ENCODE peak calls at places on chromosomes 6 and 20, in nine cellular contexts. One of them, this sample, is unnamed.

GRCh38 chr20:44057698-44058675 is 129.0 kb downstream of the JPH2 start:
- DNase-seq in lower leg skin: peak; percentile 10
- DNase-seq in transverse colon: no peak
- DNase-seq in ovary: no peak
- DNase-seq in adrenal gland: no peak
- DNase-seq in NB4: no peak
- DNase-seq in stomach: no peak
- DNase-seq in IMR-90: peak; percentile 44
- DNase-seq in sigmoid colon: peak; percentile 49
- DNase-seq in this sample: peak; percentile 7

GRCh38 chr6:90284236-90284744 is 12.4 kb downstream of the BACH2 start:
- DNase-seq in lower leg skin: no peak
- DNase-seq in transverse colon: no peak
- DNase-seq in ovary: no peak
- DNase-seq in adrenal gland: peak; percentile 61
- DNase-seq in NB4: peak; percentile 85
- DNase-seq in stomach: no peak
- DNase-seq in IMR-90: peak; percentile 95
- DNase-seq in sigmoid colon: no peak
- DNase-seq in this sample: no peak

GRCh38 chr6:134281388-134281787 is 36.5 kb downstream of the SGK1 start:
- DNase-seq in lower leg skin: no peak
- DNase-seq in transverse colon: no peak
- DNase-seq in ovary: no peak
- DNase-seq in adrenal gland: peak; percentile 59
- DNase-seq in NB4: no peak
- DNase-seq in stomach: no peak
- DNase-seq in IMR-90: no peak
- DNase-seq in sigmoid colon: no peak
- DNase-seq in this sample: no peak

GRCh38 chr6:137025786-137026730 is 18.7 kb downstream of the IL20RA start:
- DNase-seq in lower leg skin: no peak
- DNase-seq in transverse colon: no peak
- DNase-seq in ovary: no peak
- DNase-seq in adrenal gland: no peak
- DNase-seq in NB4: peak; percentile 54
- DNase-seq in stomach: no peak
- DNase-seq in IMR-90: no peak
- DNase-seq in sigmoid colon: no peak
- DNase-seq in this sample: no peak

GRCh38 chr6:40426341-40427066 is 160.7 kb downstream of the LRFN2 start:
- DNase-seq in lower leg skin: no peak
- DNase-seq in transverse colon: no peak
- DNase-seq in ovary: no peak
- DNase-seq in adrenal gland: no peak
- DNase-seq in NB4: no peak
- DNase-seq in stomach: no peak
- DNase-seq in IMR-90: no peak
- DNase-seq in sigmoid colon: no peak
- DNase-seq in this sample: no peak

GRCh38 chr6:110662468-110663211 is 152.6 kb downstream of the CDK19 start:
- DNase-seq in lower leg skin: no peak
- DNase-seq in transverse colon: no peak
- DNase-seq in ovary: no peak
- DNase-seq in adrenal gland: no peak
- DNase-seq in NB4: no peak
- DNase-seq in stomach: no peak
- DNase-seq in IMR-90: peak; percentile 44
- DNase-seq in sigmoid colon: no peak
- DNase-seq in this sample: no peak

GRCh38 chr6:169847141-169847674 is 95.8 kb downstream of the ERMARD start:
- DNase-seq in lower leg skin: no peak
- DNase-seq in transverse colon: no peak
- DNase-seq in ovary: no peak
- DNase-seq in adrenal gland: no peak
- DNase-seq in NB4: no peak
- DNase-seq in stomach: no peak
- DNase-seq in IMR-90: no peak
- DNase-seq in sigmoid colon: no peak
- DNase-seq in this sample: no peak

GRCh38 chr6:43274916-43275597 is 23.0 kb upstream of the SLC22A7 start:
- DNase-seq in lower leg skin: no peak
- DNase-seq in transverse colon: peak; percentile 82
- DNase-seq in ovary: peak; percentile 48
- DNase-seq in adrenal gland: no peak
- DNase-seq in NB4: no peak
- DNase-seq in stomach: peak; percentile 55
- DNase-seq in IMR-90: no peak
- DNase-seq in sigmoid colon: no peak
- DNase-seq in this sample: no peak

GRCh38 chr20:31760457-31761240 is 21.6 kb downstream of the TPX2 start:
- DNase-seq in lower leg skin: no peak
- DNase-seq in transverse colon: no peak
- DNase-seq in ovary: no peak
- DNase-seq in adrenal gland: no peak
- DNase-seq in NB4: no peak
- DNase-seq in stomach: no peak
- DNase-seq in IMR-90: peak; percentile 93
- DNase-seq in sigmoid colon: no peak
- DNase-seq in this sample: no peak

GRCh38 chr20:24033560-24033959 is 45.0 kb upstream of the GGTLC1 start:
- DNase-seq in lower leg skin: no peak
- DNase-seq in transverse colon: no peak
- DNase-seq in ovary: no peak
- DNase-seq in adrenal gland: no peak
- DNase-seq in NB4: no peak
- DNase-seq in stomach: no peak
- DNase-seq in IMR-90: no peak
- DNase-seq in sigmoid colon: no peak
- DNase-seq in this sample: no peak

GRCh38 chr6:118134257-118134656 is 227.2 kb downstream of the SLC35F1 start:
- DNase-seq in lower leg skin: no peak
- DNase-seq in transverse colon: no peak
- DNase-seq in ovary: no peak
- DNase-seq in adrenal gland: no peak
- DNase-seq in NB4: no peak
- DNase-seq in stomach: no peak
- DNase-seq in IMR-90: no peak
- DNase-seq in sigmoid colon: no peak
- DNase-seq in this sample: no peak

GRCh38 chr6:88785478-88785877 is 177.9 kb downstream of the RNGTT start:
- DNase-seq in lower leg skin: no peak
- DNase-seq in transverse colon: no peak
- DNase-seq in ovary: no peak
- DNase-seq in adrenal gland: no peak
- DNase-seq in NB4: no peak
- DNase-seq in stomach: no peak
- DNase-seq in IMR-90: no peak
- DNase-seq in sigmoid colon: no peak
- DNase-seq in this sample: no peak

GRCh38 chr6:33428219-33428890 is 8.5 kb downstream of the SYNGAP1 start:
- DNase-seq in lower leg skin: no peak
- DNase-seq in transverse colon: peak; percentile 37
- DNase-seq in ovary: no peak
- DNase-seq in adrenal gland: peak; percentile 55
- DNase-seq in NB4: peak; percentile 73
- DNase-seq in stomach: no peak
- DNase-seq in IMR-90: no peak
- DNase-seq in sigmoid colon: no peak
- DNase-seq in this sample: no peak

GRCh38 chr20:19815553-19815991 is 57.5 kb downstream of the RIN2 start:
- DNase-seq in lower leg skin: no peak
- DNase-seq in transverse colon: no peak
- DNase-seq in ovary: no peak
- DNase-seq in adrenal gland: peak; percentile 79
- DNase-seq in NB4: peak; percentile 68
- DNase-seq in stomach: no peak
- DNase-seq in IMR-90: peak; percentile 99
- DNase-seq in sigmoid colon: peak; percentile 57
- DNase-seq in this sample: no peak

GRCh38 chr6:126701799-126702198 is 361.9 kb downstream of the CENPW start:
- DNase-seq in lower leg skin: no peak
- DNase-seq in transverse colon: no peak
- DNase-seq in ovary: no peak
- DNase-seq in adrenal gland: no peak
- DNase-seq in NB4: peak; percentile 41
- DNase-seq in stomach: no peak
- DNase-seq in IMR-90: peak; percentile 28
- DNase-seq in sigmoid colon: no peak
- DNase-seq in this sample: no peak

GRCh38 chr20:1499528-1500420 is 8.6 kb upstream of the SIRPB2 start:
- DNase-seq in lower leg skin: peak; percentile 50
- DNase-seq in transverse colon: no peak
- DNase-seq in ovary: no peak
- DNase-seq in adrenal gland: no peak
- DNase-seq in NB4: no peak
- DNase-seq in stomach: no peak
- DNase-seq in IMR-90: no peak
- DNase-seq in sigmoid colon: no peak
- DNase-seq in this sample: no peak

DNA sequence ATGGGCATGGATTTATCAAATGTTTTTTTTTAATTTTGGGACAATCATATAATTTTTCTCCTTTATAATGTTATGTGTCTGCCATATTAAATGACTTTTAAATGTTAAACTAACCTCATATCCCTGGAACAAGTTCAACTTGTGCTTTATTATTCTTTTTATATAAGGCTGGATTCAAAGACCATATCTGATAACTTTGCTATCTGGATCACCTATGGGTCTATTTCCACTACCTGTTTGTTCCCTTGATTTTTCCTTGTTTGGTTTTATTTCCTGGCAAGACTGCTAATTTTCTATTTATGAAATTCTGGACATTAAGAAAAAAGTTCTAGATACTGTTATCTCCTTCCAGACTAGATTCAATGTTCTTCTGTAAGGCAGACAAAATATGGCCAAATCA is 58.8 kb downstream of the TXNDC5 start:
- DNase-seq in lower leg skin: no peak
- DNase-seq in transverse colon: no peak
- DNase-seq in ovary: no peak
- DNase-seq in adrenal gland: no peak
- DNase-seq in NB4: no peak
- DNase-seq in stomach: no peak
- DNase-seq in IMR-90: no peak
- DNase-seq in sigmoid colon: no peak
- DNase-seq in this sample: no peak
- TF ChIP-seq POLR2A in lower leg skin: no peak
- TF ChIP-seq POLR2A in transverse colon: no peak
- TF ChIP-seq POLR2A in ovary: no peak
- TF ChIP-seq POLR2A in adrenal gland: no peak
- TF ChIP-seq POLR2A in NB4: no peak
- TF ChIP-seq POLR2A in stomach: no peak
- TF ChIP-seq POLR2A in IMR-90: no peak
- TF ChIP-seq POLR2A in sigmoid colon: no peak
- TF ChIP-seq POLR2A in this sample: no peak

DNA sequence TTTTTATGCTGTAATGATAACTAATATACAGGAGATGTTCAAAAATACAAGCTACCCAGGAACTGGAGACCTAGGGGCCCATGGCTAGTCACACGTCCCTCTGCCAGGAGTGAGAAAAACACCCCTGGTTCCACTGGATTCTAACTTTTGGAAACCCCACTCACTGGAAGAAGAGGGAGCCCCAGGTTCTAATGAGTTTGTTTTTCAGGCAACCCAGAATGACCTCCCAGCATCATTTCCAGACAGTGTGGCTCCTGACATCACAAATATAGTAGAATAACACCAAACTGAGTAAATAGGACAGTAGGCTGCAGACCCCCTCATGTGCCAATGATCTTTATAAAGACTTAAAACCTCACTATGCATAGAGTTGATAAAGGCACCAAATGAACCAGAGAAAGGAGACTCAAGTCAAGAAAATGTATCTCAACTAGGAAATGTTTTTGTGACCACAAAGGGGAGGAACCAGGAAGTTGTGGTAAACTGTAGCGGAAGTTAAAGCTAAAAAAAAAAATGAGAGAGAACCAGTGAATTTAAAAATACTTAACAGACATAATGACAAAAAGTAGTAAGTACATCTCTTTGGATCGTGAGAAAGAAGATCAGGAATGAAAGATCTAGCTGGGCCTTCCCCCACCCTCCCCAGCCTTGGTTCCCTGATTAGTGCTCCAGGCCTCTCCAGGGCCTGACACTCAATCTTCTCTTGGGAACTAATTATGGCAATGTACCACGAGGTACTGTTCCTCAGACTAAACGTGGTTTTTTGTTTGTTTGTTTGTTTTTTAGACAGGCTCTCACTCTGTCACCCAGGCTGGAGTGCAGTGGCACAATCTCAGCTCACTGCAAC is 19.8 kb downstream of the HLA-E start:
- DNase-seq in lower leg skin: no peak
- DNase-seq in transverse colon: no peak
- DNase-seq in ovary: no peak
- DNase-seq in adrenal gland: no peak
- DNase-seq in NB4: peak; percentile 87
- DNase-seq in stomach: no peak
- DNase-seq in IMR-90: peak; percentile 51
- DNase-seq in sigmoid colon: no peak
- DNase-seq in this sample: no peak
- H3K4me3 ChIP-seq in lower leg skin: no peak overlapping the region
- H3K4me3 ChIP-seq in transverse colon: no peak overlapping the region
- H3K4me3 ChIP-seq in ovary: no peak overlapping the region
- H3K4me3 ChIP-seq in adrenal gland: no peak overlapping the region
- H3K4me3 ChIP-seq in NB4: peak overlapping the region; percentile 32
- H3K4me3 ChIP-seq in stomach: no peak overlapping the region
- H3K4me3 ChIP-seq in IMR-90: no peak overlapping the region
- H3K4me3 ChIP-seq in sigmoid colon: no peak overlapping the region
- H3K4me3 ChIP-seq in this sample: no peak overlapping the region

DNA sequence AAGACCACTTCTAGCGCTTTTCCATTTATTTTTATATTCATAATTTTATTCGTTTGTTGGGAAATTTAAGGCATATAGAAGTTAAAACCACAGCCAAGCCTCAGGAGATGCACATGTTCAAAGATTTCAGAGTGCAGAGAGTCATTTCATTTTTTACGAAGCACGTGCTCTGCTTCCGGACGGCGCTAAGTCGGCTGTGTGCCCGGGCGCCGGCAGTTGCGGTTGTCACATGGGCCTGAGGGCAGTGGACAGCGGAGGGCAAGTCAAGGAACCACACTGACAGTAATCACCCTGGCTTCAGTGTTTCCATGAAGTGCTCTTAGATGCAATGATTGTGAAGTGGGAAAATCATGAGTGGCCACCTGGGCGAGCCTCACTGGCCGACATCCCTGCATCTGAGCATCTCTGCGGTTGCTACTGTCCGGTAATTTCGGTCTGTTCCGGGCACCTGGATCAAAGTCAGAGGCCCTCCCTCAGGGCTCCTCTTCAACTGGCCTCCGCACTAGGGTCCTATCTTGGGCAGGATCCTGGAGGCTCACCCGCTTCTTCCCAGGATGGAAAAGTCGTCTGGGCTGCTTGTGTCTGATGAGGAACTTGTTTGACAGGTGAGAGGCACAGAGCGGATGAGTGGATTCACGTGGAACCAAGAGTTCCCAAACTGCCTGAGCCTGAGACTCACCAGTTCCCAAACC is 90.8 kb downstream of the DACT2 start:
- DNase-seq in lower leg skin: no peak
- DNase-seq in transverse colon: no peak
- DNase-seq in ovary: no peak
- DNase-seq in adrenal gland: no peak
- DNase-seq in NB4: no peak
- DNase-seq in stomach: no peak
- DNase-seq in IMR-90: no peak
- DNase-seq in sigmoid colon: no peak
- DNase-seq in this sample: no peak
- TF ChIP-seq POLR2A in lower leg skin: no peak
- TF ChIP-seq POLR2A in transverse colon: no peak
- TF ChIP-seq POLR2A in ovary: no peak
- TF ChIP-seq POLR2A in adrenal gland: no peak
- TF ChIP-seq POLR2A in NB4: no peak
- TF ChIP-seq POLR2A in stomach: no peak
- TF ChIP-seq POLR2A in IMR-90: no peak
- TF ChIP-seq POLR2A in sigmoid colon: no peak
- TF ChIP-seq POLR2A in this sample: no peak

GRCh38 chr6:4084444-4085328 is 5.7 kb upstream of the FAM217A start:
- DNase-seq in lower leg skin: no peak
- DNase-seq in transverse colon: no peak
- DNase-seq in ovary: no peak
- DNase-seq in adrenal gland: no peak
- DNase-seq in NB4: no peak
- DNase-seq in stomach: no peak
- DNase-seq in IMR-90: no peak
- DNase-seq in sigmoid colon: no peak
- DNase-seq in this sample: no peak
- H3K4me3 ChIP-seq in lower leg skin: no peak overlapping the region
- H3K4me3 ChIP-seq in transverse colon: no peak overlapping the region
- H3K4me3 ChIP-seq in ovary: no peak overlapping the region
- H3K4me3 ChIP-seq in adrenal gland: no peak overlapping the region
- H3K4me3 ChIP-seq in NB4: no peak overlapping the region
- H3K4me3 ChIP-seq in stomach: no peak overlapping the region
- H3K4me3 ChIP-seq in IMR-90: no peak overlapping the region
- H3K4me3 ChIP-seq in sigmoid colon: no peak overlapping the region
- H3K4me3 ChIP-seq in this sample: no peak overlapping the region

This sample was measured in breast epithelium.